ENCODE peak calls at places on chromosome 18, in nine cellular contexts. Z is activated CD4-positive, alpha-beta T cell treated with anti-CD3 and anti-CD28 coated beads, Interleukin-2, amount 50 U/mL, for 1 hour; T is mesendoderm; R is NCI-H526 treated with DMSO at 0.1 percent for 48 hours; H is HFFc6; Q is ACHN; A is posterior cingulate gyrus; X is brain microvascular endothelial cell; B is HS-5. F is an unnamed sample.

GRCh38 chr18:79208882-79209281 is 139.7 kb downstream of the ATP9B start:
- DNase-seq in Z (no peak), T (no peak), R (no peak), H (no peak), Q (no peak), A (no peak), X (no peak), B (no peak), F (no peak)

GRCh38 chr18:4734903-4735302 is 279.8 kb upstream of the DLGAP1 start:
- DNase-seq in Z (no peak), T (no peak), R (no peak), H (no peak), Q (no peak), A (no peak), X (no peak), B (no peak), F (no peak)

GRCh38 chr18:48543228-48543627 is 4.4 kb downstream of the CTIF start:
- DNase-seq in Z (peak), T (peak), R (no peak), H (no peak), Q (no peak), A (no peak), X (no peak), B (no peak), F (no peak)

GRCh38 chr18:76351961-76352581 is 143.0 kb downstream of the ZNF516 start:
- DNase-seq in Z (no peak), T (peak), R (peak), H (peak), Q (peak), A (no peak), X (peak), B (no peak), F (peak)

GRCh38 chr18:59690216-59691045 is 6.8 kb downstream of the CCBE1 start:
- DNase-seq in Z (no peak), T (peak), R (no peak), H (no peak), Q (no peak), A (no peak), X (no peak), B (no peak), F (no peak)

GRCh38 chr18:48668466-48669179 is 129.8 kb downstream of the CTIF start:
- DNase-seq in Z (no peak), T (no peak), R (no peak), H (no peak), Q (no peak), A (no peak), X (no peak), B (no peak), F (no peak)

GRCh38 chr18:3170762-3171161 is 49.0 kb downstream of the MYOM1 start:
- DNase-seq in Z (no peak), T (no peak), R (no peak), H (no peak), Q (no peak), A (no peak), X (no peak), B (no peak), F (no peak)

GRCh38 chr18:48573632-48574293 is 34.9 kb downstream of the CTIF start:
- DNase-seq in Z (no peak), T (peak), R (no peak), H (no peak), Q (no peak), A (no peak), X (no peak), B (no peak), F (no peak)

GRCh38 chr18:69081846-69082245 is 284.0 kb downstream of the CCDC102B start:
- DNase-seq in Z (no peak), T (no peak), R (no peak), H (no peak), Q (no peak), A (no peak), X (no peak), B (no peak), F (no peak)

GRCh38 chr18:21264651-21265050 is 22.6 kb downstream of the GREB1L start:
- DNase-seq in Z (no peak), T (peak), R (no peak), H (peak), Q (no peak), A (no peak), X (no peak), B (no peak), F (no peak)

GRCh38 chr18:12585218-12585617 is 72.7 kb downstream of the SPIRE1 start:
- DNase-seq in Z (no peak), T (no peak), R (no peak), H (no peak), Q (no peak), A (no peak), X (no peak), B (no peak), F (no peak)

GRCh38 chr18:76588591-76589303 is 93.7 kb upstream of the ZNF516 start:
- DNase-seq in Z (no peak), T (no peak), R (no peak), H (no peak), Q (no peak), A (no peak), X (no peak), B (no peak), F (no peak)

GRCh38 chr18:48800877-48801727 is 149.7 kb downstream of the SMAD7 start:
- DNase-seq in Z (no peak), T (no peak), R (no peak), H (peak), Q (no peak), A (peak), X (no peak), B (no peak), F (no peak)

GRCh38 chr18:48727685-48728084 is 188.9 kb downstream of the CTIF start:
- DNase-seq in Z (no peak), T (no peak), R (no peak), H (no peak), Q (no peak), A (no peak), X (no peak), B (no peak), F (peak)

GRCh38 chr18:49569701-49570100 is 7.8 kb downstream of the LIPG start:
- DNase-seq in Z (no peak), T (no peak), R (no peak), H (no peak), Q (no peak), A (no peak), X (no peak), B (no peak), F (no peak)

GRCh38 chr18:48412339-48412929 is 3.3 kb upstream of the ZBTB7C start:
- DNase-seq in Z (peak), T (peak), R (peak), H (no peak), Q (peak), A (no peak), X (no peak), B (no peak), F (peak)

GRCh38 chr18:45107425-45107824 is 426.7 kb downstream of the SETBP1 start:
- DNase-seq in Z (no peak), T (no peak), R (no peak), H (peak), Q (no peak), A (no peak), X (peak), B (peak), F (peak)

GRCh38 chr18:31373641-31374040 is 2.9 kb upstream of the DSG4 start:
- DNase-seq in Z (no peak), T (no peak), R (no peak), H (no peak), Q (no peak), A (no peak), X (no peak), B (no peak), F (no peak)

F was measured in AG08395.